ENCODE peak calls at places on chromosomes 16 and 17, in seven cellular contexts. C, V, K, G, O, H and B are unnamed samples.

GRCh38 chr17:3015890-3016289 is 47.5 kb downstream of the OR1D5 start:
- DNase-seq in C (no peak), V (no peak), K (no peak), G (no peak), O (no peak), H (no peak), B (no peak)

GRCh38 chr17:68600123-68600880 is 865 bp downstream of the FAM20A start:
- DNase-seq in C (peak), V (peak), K (no peak), G (no peak), O (no peak), H (no peak), B (no peak)

GRCh38 chr17:61128671-61129115 is 270.9 kb upstream of the TBX2 start:
- DNase-seq in C (no peak), V (no peak), K (peak), G (peak), O (no peak), H (no peak), B (no peak)

GRCh38 chr17:45784293-45784582 is at the start of gene CRHR1:
- DNase-seq in C (no peak), V (no peak), K (no peak), G (no peak), O (no peak), H (no peak), B (no peak)

GRCh38 chr17:45135978-45136791 is 698 bp downstream of the ACBD4 start:
- DNase-seq in C (no peak), V (peak), K (no peak), G (no peak), O (no peak), H (no peak), B (no peak)

GRCh38 chr17:22373911-22374310 is 681.6 kb downstream of the KCNJ18 start:
- DNase-seq in C (no peak), V (no peak), K (no peak), G (no peak), O (no peak), H (no peak), B (no peak)

GRCh38 chr16:57639172-57639571 is 10.7 kb downstream of the ADGRG1 start:
- DNase-seq in C (peak), V (peak), K (peak), G (no peak), O (no peak), H (no peak), B (no peak)

GRCh38 chr17:69607162-69607834 is 192.8 kb downstream of the MAP2K6 start:
- DNase-seq in C (peak), V (peak), K (peak), G (peak), O (peak), H (peak), B (no peak)

GRCh38 chr17:49390548-49391324 is 23.9 kb downstream of the PHB1 start:
- DNase-seq in C (no peak), V (no peak), K (no peak), G (no peak), O (peak), H (no peak), B (no peak)

GRCh38 chr16:10964891-10965326 is 20.5 kb downstream of the CLEC16A start:
- DNase-seq in C (no peak), V (no peak), K (no peak), G (no peak), O (no peak), H (no peak), B (no peak)
- H3K4me3 ChIP-seq in C (no peak), V (no peak), K (no peak), G (no peak), O (no peak), H (no peak), B (no peak)

GRCh38 chr16:49492090-49492801 is 118.6 kb downstream of the C16orf78 start:
- DNase-seq in C (peak), V (peak), K (no peak), G (no peak), O (no peak), H (peak), B (no peak)
- H3K4me3 ChIP-seq in C (no peak), V (no peak), K (no peak), G (no peak), O (peak), H (peak), B (peak)

DNA sequence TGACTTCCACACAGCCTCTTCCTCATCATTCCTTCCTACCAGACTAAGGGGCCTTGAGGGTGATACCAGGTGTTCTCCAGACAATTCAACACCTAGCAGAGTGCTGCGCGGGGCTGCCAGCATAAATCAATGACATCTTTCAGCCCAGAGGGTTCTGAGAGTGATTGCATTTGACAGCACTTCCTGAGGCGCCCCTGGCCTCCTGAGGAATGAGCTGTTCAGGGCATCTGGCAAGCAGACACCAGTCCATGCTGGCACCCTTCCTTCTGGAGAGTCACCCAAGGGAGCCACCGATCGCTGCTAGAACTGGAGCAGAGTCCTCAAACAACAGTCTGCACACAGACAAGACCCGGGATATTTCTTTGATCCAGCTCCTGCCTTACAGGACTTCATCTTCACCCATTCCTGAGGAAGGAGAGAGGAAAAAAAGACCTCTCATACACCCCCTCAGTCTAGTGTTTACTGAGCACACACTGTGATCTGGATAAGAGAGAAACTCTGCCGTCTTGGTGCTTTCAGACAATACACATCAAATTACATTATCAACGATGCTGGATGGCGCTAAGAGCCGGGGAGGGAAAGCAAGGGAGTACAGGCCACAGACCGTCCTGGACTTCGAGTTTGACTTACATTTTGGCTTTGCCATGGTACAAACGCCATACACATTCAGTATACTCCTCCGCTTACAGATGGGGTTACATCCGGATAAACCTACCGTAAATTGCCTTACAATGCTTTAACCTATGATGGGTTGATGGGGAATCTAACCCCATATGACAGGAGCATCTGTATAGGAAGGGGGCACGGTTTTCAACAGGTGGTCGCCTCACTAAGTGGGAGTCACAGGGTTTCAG is 23.1 kb downstream of the NPTX1 start:
- DNase-seq in C (no peak), V (peak), K (no peak), G (no peak), O (no peak), H (no peak), B (no peak)
- H3K4me3 ChIP-seq in C (no peak), V (no peak), K (no peak), G (peak), O (no peak), H (no peak), B (peak)

DNA sequence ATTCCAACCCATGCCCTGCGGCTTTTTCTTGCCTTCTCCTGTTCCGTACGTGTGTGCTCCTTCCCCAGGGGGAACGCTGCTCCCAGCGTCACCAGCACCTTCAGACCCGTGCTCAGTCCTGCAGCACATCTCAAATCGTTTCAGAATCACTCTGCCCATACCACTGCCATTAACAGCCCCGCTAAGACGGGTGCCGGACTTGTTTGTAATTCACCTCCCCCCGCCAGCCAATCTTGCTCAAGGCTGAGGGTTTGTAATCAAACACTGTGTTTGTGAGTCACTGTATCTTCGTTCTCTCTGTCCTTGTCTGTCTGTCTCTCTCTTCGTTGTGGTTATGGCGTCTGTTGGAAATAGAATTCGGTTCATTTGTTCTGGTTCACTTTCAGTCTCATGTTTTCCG is 17.3 kb downstream of the CARD14 start:
- DNase-seq in C (no peak), V (peak), K (peak), G (peak), O (no peak), H (no peak), B (no peak)
- H3K4me3 ChIP-seq in C (no peak), V (no peak), K (peak), G (peak), O (no peak), H (no peak), B (peak)

DNA sequence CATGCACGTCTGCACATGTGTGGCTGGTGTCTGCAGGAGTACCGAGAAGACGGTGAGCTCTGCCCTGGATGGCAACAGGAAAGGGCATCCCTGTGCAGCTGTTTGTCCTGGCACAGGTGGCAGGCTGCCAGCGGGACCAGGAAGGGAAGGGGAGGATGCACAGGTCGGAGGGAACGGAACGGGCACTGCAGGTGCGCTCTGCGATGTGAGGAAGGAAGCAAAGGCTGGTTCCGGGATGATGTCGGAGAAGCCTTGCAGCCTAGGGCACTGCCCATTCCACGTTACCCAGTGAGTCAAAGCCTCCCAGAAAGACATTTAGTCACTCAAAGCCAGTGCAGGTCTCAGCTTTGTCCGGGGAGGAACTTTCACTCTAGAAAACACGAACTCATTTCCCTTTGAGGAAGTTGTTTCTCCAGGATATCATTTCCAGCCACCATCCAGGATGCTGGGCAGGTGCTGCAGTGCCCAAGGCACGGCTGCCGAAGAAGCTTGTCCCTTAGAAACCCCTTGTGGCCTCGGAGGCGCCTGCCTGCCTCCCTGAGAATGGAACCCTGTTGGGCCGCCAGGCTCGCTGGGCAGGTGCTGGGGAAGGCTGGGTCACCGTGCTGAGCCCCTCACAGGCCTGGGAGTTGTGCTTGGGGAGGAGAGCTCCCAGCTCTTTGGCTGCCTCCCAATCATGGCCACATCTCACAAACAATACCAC is 4.5 kb upstream of the TMEM235 start:
- DNase-seq in C (no peak), V (no peak), K (no peak), G (no peak), O (peak), H (no peak), B (no peak)
- H3K4me3 ChIP-seq in C (no peak), V (no peak), K (no peak), G (no peak), O (no peak), H (no peak), B (no peak)

DNA sequence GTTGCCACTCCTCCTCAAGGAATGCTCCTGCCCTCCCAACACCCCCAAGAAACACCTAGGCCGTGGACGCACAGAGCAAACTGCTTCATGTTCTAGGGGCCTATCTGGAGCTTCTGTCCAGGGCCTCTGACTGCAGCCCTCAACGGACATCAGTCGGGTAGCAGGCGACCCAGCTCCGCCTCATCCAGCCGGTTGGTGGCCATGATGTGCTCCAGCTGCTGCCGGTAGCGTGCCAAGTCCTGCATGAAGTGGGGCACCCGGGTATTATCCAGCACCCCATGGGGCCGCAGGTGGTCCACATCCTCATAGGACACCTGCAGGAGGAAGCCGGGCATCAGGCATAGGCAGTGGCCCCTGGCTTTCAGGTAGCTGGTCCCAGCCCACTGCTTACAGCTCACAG is 6.3 kb downstream of the NOL3 start:
- DNase-seq in C (no peak), V (no peak), K (peak), G (no peak), O (no peak), H (no peak), B (no peak)
- H3K4me3 ChIP-seq in C (no peak), V (no peak), K (no peak), G (no peak), O (no peak), H (no peak), B (no peak)

GRCh38 chr16:87968541-87968940 is 17.3 kb downstream of the BANP start:
- DNase-seq in C (no peak), V (no peak), K (peak), G (no peak), O (no peak), H (peak), B (no peak)
- H3K4me3 ChIP-seq in C (no peak), V (no peak), K (no peak), G (no peak), O (no peak), H (no peak), B (no peak)